ENCODE peak calls at places on chromosomes 2 and 18, in four cellular contexts. T is A549, K is HepG2, W is K562. N is an unnamed sample.

GRCh38 chr2:109702250-109702985 is 88.3 kb downstream of the SOWAHC start:
- DNase-seq in W (no peak), T (peak; percentile 25), K (no peak), N (peak; percentile 63)

GRCh38 chr2:72998234-72998651 is 73.3 kb downstream of the SFXN5 start:
- DNase-seq in K (no peak), W (no peak), T (no peak), N (no peak)

GRCh38 chr2:210038078-210038477 is 35.6 kb downstream of the RPE start:
- DNase-seq in W (no peak), T (no peak), K (no peak), N (no peak)

GRCh38 chr18:33706391-33706790 is 128.4 kb downstream of the ASXL3 start:
- DNase-seq in K (no peak), W (no peak), T (no peak), N (peak; percentile 11)

GRCh38 chr18:44066541-44066940 is 614.1 kb upstream of the SETBP1 start:
- DNase-seq in K (no peak), T (no peak), W (no peak), N (no peak)

GRCh38 chr2:140589273-140589672 is 1541.5 kb downstream of the LRP1B start:
- DNase-seq in W (no peak), K (no peak), T (no peak), N (no peak)

GRCh38 chr2:158774663-158775062 is 20.5 kb upstream of the DAPL1 start:
- DNase-seq in W (no peak), K (no peak), T (no peak), N (no peak)

GRCh38 chr2:39568561-39569006 is 97.1 kb upstream of the TMEM178A start:
- DNase-seq in T (no peak), W (no peak), K (peak; percentile 56), N (peak; percentile 84)

GRCh38 chr18:31684279-31685096 is at the start of gene B4GALT6:
- DNase-seq in T (peak; percentile 47), K (no peak), W (peak; percentile 16), N (no peak)

GRCh38 chr2:55490554-55490953 is 29.0 kb upstream of the CFAP36 start:
- DNase-seq in W (peak; percentile 44), K (peak; percentile 65), T (peak; percentile 55), N (peak; percentile 82)

GRCh38 chr18:32930695-32931301 is 158.0 kb upstream of the KLHL14 start:
- DNase-seq in T (peak; percentile 27), W (peak; percentile 10), K (peak; percentile 55), N (peak; percentile 60)

GRCh38 chr2:30979822-30980245 is 158.4 kb downstream of the GALNT14 start:
- DNase-seq in K (no peak), W (no peak), T (peak; percentile 68), N (peak; percentile 13)

GRCh38 chr2:230885467-230886130 is 20.9 kb downstream of the ITM2C start:
- DNase-seq in T (no peak), K (no peak), W (peak; percentile 46), N (peak; percentile 75)

GRCh38 chr2:2269989-2270562 is 61.0 kb downstream of the MYT1L start:
- DNase-seq in T (no peak), K (no peak), W (no peak), N (no peak)
- TF ChIP-seq MAZ in T (no peak), K (no peak), W (no peak), N (no peak)

DNA sequence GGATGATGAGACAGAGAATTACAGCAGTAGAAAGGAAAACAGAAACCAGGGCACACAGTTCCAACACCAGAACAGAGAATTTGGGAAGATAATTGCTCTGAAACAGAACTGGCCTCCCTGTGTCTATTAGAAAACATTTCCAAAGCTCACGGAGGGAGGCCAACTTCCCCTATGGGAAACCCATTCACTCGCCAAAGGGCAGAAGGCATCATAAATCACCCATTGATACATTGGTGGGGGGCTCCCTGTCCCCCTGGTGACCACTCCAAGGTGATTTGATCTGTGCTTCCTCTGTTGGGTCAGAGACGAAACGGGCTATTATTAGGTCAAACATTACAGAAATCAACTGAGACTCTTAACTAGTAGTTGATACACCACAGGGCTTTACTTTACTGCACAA is 3.8 kb downstream of the ARL4C start:
- DNase-seq in T (no peak), W (no peak), K (no peak), N (no peak)
- H3K4me1 ChIP-seq in T (peaks cover 48% of the 10 kb centered on the region), W (peaks cover 19% of the 10 kb centered on the region), K (peaks cover 7% of the 10 kb centered on the region), N (peaks cover 5% of the 10 kb centered on the region)

GRCh38 chr2:152925540-152926448 is 207.4 kb downstream of the ARL6IP6 start:
- DNase-seq in T (peak; percentile 75), K (peak; percentile 74), W (peak; percentile 25), N (no peak)

GRCh38 chr2:152924219-152924618 is 205.8 kb downstream of the ARL6IP6 start:
- DNase-seq in K (no peak), W (no peak), T (no peak), N (no peak)

GRCh38 chr2:152924722-152925121 is 206.3 kb downstream of the ARL6IP6 start:
- DNase-seq in T (no peak), K (no peak), W (no peak), N (no peak)

GRCh38 chr2:152920846-152921245 is 202.4 kb downstream of the ARL6IP6 start:
- DNase-seq in K (no peak), T (no peak), W (no peak), N (no peak)
- TF ChIP-seq MAZ in K (no peak), T (no peak), W (no peak), N (no peak)

DNA sequence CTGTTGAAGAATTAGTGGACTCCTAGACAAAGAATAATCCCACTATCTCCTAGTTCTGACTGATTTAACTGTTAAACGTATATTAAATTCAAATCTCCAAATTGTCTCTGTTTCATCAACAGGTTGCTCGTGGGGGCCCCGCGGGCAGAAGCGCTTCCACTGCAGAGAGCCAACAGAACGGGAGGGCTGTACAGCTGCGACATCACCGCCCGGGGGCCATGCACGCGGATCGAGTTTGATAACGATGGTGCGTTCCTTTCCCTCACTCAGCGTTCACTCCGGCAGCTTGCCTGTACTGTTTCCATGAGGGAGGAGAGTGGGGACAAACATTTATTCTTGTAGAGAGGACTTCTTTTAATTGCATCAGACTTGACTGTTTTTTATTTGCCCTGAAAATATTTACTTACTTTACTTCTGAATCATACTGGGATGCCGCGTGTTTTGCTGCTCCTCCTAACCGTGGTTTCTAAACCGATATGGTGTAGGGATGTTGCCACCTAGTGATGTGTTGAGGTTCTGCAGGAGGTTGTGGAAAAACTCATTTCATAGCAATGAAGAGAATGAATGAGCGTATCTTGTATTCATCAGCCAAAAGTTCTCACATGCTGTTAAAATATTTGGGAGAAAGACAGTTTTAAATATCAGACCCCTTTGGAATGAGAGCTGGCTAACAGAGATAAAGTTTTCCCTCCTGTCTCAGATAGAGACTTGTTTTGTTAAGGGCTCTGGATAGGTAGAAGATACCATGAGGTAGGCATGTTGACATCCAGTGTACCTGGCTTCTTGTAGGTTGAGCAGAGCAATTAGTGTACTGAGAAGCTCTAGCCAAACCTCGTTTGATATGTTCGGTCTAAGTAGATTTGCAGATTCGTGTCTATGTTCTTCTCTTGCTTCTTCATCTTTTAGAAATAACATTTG is 38.3 kb downstream of the ITGA6 start:
- DNase-seq in T (peak; percentile 87), W (peak; percentile 68), K (peak; percentile 95), N (peak; percentile 89)
- H3K4me1 ChIP-seq in T (peaks cover 8% of the 10 kb centered on the region), W (no peaks in the 10 kb centered on the region), K (peaks cover 48% of the 10 kb centered on the region), N (peaks cover 6% of the 10 kb centered on the region)

GRCh38 chr2:11551569-11552259 is 17.9 kb downstream of the GREB1 start:
- DNase-seq in K (no peak), T (peak; percentile 46), W (no peak), N (no peak)

GRCh38 chr2:11550302-11550701 is 16.5 kb downstream of the GREB1 start:
- DNase-seq in K (peak; percentile 73), T (no peak), W (no peak), N (no peak)

GRCh38 chr2:11553661-11554429 is 20.0 kb downstream of the GREB1 start:
- DNase-seq in W (no peak), T (no peak), K (no peak), N (peak; percentile 4)

GRCh38 chr2:11550901-11551568 is 17.2 kb downstream of the GREB1 start:
- DNase-seq in W (no peak), T (no peak), K (no peak), N (no peak)

DNA sequence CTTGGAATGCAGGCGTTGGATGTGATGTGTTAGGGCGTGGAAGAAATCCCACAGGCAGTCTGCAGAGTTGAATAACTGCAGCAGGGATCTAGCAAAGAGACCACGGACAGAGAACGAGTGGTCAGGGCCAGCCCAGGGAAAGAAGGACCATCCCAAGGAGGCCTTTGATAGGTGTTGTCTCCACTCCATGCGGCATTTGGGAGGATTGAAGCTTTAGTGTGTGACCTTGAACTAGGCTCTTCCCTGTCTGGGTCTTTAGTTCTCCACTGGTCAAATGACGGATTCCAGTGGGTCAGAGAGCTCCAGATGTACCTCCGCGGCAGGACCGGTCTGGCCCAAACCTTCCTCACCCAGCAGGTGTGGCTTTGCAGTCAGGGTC is 18.4 kb downstream of the GREB1 start:
- DNase-seq in T (no peak), K (no peak), W (no peak), N (no peak)
- TF ChIP-seq MAZ in T (no peak), K (no peak), W (no peak), N (no peak)